ENCODE peak calls at places on chromosome 22, in seven cellular contexts. H is A549; F is left ventricle myocardium inferior; A is stimulated activated CD8-positive, alpha-beta memory T cell treated with anti-CD3 and anti-CD28 coated beads, Interleukin-2, amount 100 ng/mL, for 48 hours; M is HTR-8/SVneo; Z is stimulated activated naive CD4-positive, alpha-beta T cell; D is Caco-2. U is an unnamed sample.

GRCh38 chr22:45612940-45613339 is 58.7 kb upstream of the ATXN10 start:
- DNase-seq in H (no peak), F (no peak), A (no peak), M (no peak), Z (no peak), D (no peak), U (no peak)

GRCh38 chr22:47284360-47284759 is 521.9 kb downstream of the TBC1D22A start:
- DNase-seq in H (no peak), F (no peak), A (no peak), M (no peak), Z (no peak), D (no peak), U (no peak)

GRCh38 chr22:31449521-31449920 is 40.1 kb downstream of the EIF4ENIF1 start:
- DNase-seq in H (no peak), F (no peak), A (no peak), M (no peak), Z (no peak), D (no peak), U (no peak)

GRCh38 chr22:19877626-19878339 is 23.1 kb upstream of the GNB1L start:
- DNase-seq in H (no peak), F (no peak), A (no peak), M (no peak), Z (no peak), D (no peak), U (no peak)

GRCh38 chr22:44214764-44215163 is 34.0 kb downstream of the PARVG start:
- DNase-seq in H (no peak), F (no peak), A (no peak), M (no peak), Z (no peak), D (no peak), U (no peak)

GRCh38 chr22:47634342-47634741 is 871.9 kb downstream of the TBC1D22A start:
- DNase-seq in H (no peak), F (no peak), A (no peak), M (no peak), Z (no peak), D (no peak), U (no peak)

GRCh38 chr22:42863349-42863911 is 6.4 kb upstream of the ARFGAP3 start:
- DNase-seq in H (peak; percentile 39), F (no peak), A (peak; percentile 10), M (peak; percentile 40), Z (no peak), D (no peak), U (peak; percentile 53)

GRCh38 chr22:19629331-19629719 is 85.0 kb upstream of the SEPTIN5 start:
- DNase-seq in H (no peak), F (no peak), A (no peak), M (no peak), Z (no peak), D (no peak), U (no peak)

GRCh38 chr22:41092847-41093371 is 517 bp downstream of the EP300 start:
- DNase-seq in H (peak; percentile 29), F (no peak), A (no peak), M (no peak), Z (no peak), D (peak; percentile 57), U (peak; percentile 18)

GRCh38 chr22:43126506-43127165 is 16.1 kb downstream of the BIK start:
- DNase-seq in H (peak; percentile 56), F (no peak), A (no peak), M (peak; percentile 96), Z (no peak), D (peak; percentile 71), U (no peak)

GRCh38 chr22:36413022-36413770 is 25.4 kb upstream of the MYH9 start:
- DNase-seq in H (no peak), F (no peak), A (no peak), M (no peak), Z (no peak), D (no peak), U (no peak)

GRCh38 chr22:44409211-44409648 is 88.8 kb downstream of the RTL6 start:
- DNase-seq in H (no peak), F (no peak), A (no peak), M (no peak), Z (no peak), D (no peak), U (no peak)